ENCODE peak calls at places on chromosomes 13 and 19, in eight cellular contexts. C, G, M, T, R, W, A and K are unnamed samples.

GRCh38 chr19:13588953-13589833 is 82.9 kb upstream of the CACNA1A start:
- DNase-seq in C (no peak), G (peak), M (peak), T (peak), R (peak), W (no peak), A (no peak), K (peak)

GRCh38 chr13:112638157-112638750 is 50.3 kb upstream of the TUBGCP3 start:
- DNase-seq in C (no peak), G (no peak), M (no peak), T (no peak), R (no peak), W (no peak), A (no peak), K (no peak)

GRCh38 chr13:61252213-61252612 is 163.4 kb downstream of the PCDH20 start:
- DNase-seq in C (no peak), G (no peak), M (no peak), T (no peak), R (no peak), W (no peak), A (no peak), K (no peak)

GRCh38 chr19:35601971-35602370 is 10.6 kb upstream of the HAUS5 start:
- DNase-seq in C (no peak), G (no peak), M (no peak), T (peak), R (no peak), W (no peak), A (no peak), K (no peak)

GRCh38 chr19:58456111-58456510 is 4.7 kb downstream of the ZNF324B start:
- DNase-seq in C (no peak), G (no peak), M (no peak), T (no peak), R (no peak), W (no peak), A (no peak), K (no peak)

GRCh38 chr13:109273326-109273751 is 513.0 kb downstream of the IRS2 start:
- DNase-seq in C (no peak), G (no peak), M (no peak), T (peak), R (no peak), W (no peak), A (no peak), K (peak)

GRCh38 chr19:29854033-29854432 is 42.2 kb downstream of the CCNE1 start:
- DNase-seq in C (no peak), G (no peak), M (no peak), T (no peak), R (no peak), W (no peak), A (no peak), K (no peak)

GRCh38 chr19:4456843-4457653 is 546 bp downstream of the UBXN6 start:
- DNase-seq in C (peak), G (peak), M (no peak), T (no peak), R (peak), W (no peak), A (no peak), K (peak)

GRCh38 chr13:85298387-85298924 is 500.8 kb downstream of the SLITRK6 start:
- DNase-seq in C (no peak), G (no peak), M (no peak), T (no peak), R (no peak), W (no peak), A (no peak), K (no peak)

GRCh38 chr13:75195479-75196111 is 286.4 kb downstream of the TBC1D4 start:
- DNase-seq in C (no peak), G (no peak), M (no peak), T (no peak), R (no peak), W (no peak), A (no peak), K (no peak)